ENCODE peak calls at places on chromosome 10, in four cellular contexts. One of them, this sample, is unnamed.

GRCh38 chr10:32149257-32149955 is 93.2 kb upstream of the KIF5B start:
- DNase-seq in CD8-positive, alpha-beta T cell: no peak
- DNase-seq in fibroblast of the aortic adventitia: peak; percentile 99
- DNase-seq in IMR-90: peak; percentile 87
- DNase-seq in this sample: no peak

GRCh38 chr10:24503627-24504320 is 219.9 kb downstream of the ARHGAP21 start:
- DNase-seq in IMR-90: peak; percentile 90
- DNase-seq in CD8-positive, alpha-beta T cell: no peak
- DNase-seq in fibroblast of the aortic adventitia: peak; percentile 56
- DNase-seq in this sample: peak; percentile 65

GRCh38 chr10:121732676-121733445 is 134.6 kb upstream of the FGFR2 start:
- DNase-seq in fibroblast of the aortic adventitia: no peak
- DNase-seq in IMR-90: no peak
- DNase-seq in CD8-positive, alpha-beta T cell: no peak
- DNase-seq in this sample: peak; percentile 40

GRCh38 chr10:132829403-132829802 is 43.5 kb upstream of the NKX6-2 start:
- DNase-seq in CD8-positive, alpha-beta T cell: no peak
- DNase-seq in fibroblast of the aortic adventitia: no peak
- DNase-seq in IMR-90: no peak
- DNase-seq in this sample: peak; percentile 51

GRCh38 chr10:22335204-22335956 is 9.9 kb upstream of the SPAG6 start:
- DNase-seq in CD8-positive, alpha-beta T cell: peak; percentile 77
- DNase-seq in IMR-90: peak; percentile 52
- DNase-seq in fibroblast of the aortic adventitia: peak; percentile 56
- DNase-seq in this sample: peak; percentile 55

GRCh38 chr10:74306227-74306982 is 155.4 kb downstream of the ADK start:
- DNase-seq in IMR-90: no peak
- DNase-seq in CD8-positive, alpha-beta T cell: no peak
- DNase-seq in fibroblast of the aortic adventitia: no peak
- DNase-seq in this sample: no peak

GRCh38 chr10:36779238-36779846 is 346.1 kb upstream of the ANKRD30A start:
- DNase-seq in IMR-90: peak; percentile 81
- DNase-seq in CD8-positive, alpha-beta T cell: no peak
- DNase-seq in fibroblast of the aortic adventitia: peak; percentile 92
- DNase-seq in this sample: no peak

GRCh38 chr10:99172130-99172738 is 63.4 kb downstream of the HPSE2 start:
- DNase-seq in IMR-90: peak; percentile 51
- DNase-seq in CD8-positive, alpha-beta T cell: no peak
- DNase-seq in fibroblast of the aortic adventitia: peak; percentile 0
- DNase-seq in this sample: peak; percentile 52

GRCh38 chr10:93573051-93573909 is 6.8 kb downstream of the FFAR4 start:
- DNase-seq in fibroblast of the aortic adventitia: no peak
- DNase-seq in IMR-90: no peak
- DNase-seq in CD8-positive, alpha-beta T cell: no peak
- DNase-seq in this sample: no peak

GRCh38 chr10:132028706-132029105 is 37.0 kb upstream of the JAKMIP3 start:
- DNase-seq in fibroblast of the aortic adventitia: no peak
- DNase-seq in CD8-positive, alpha-beta T cell: no peak
- DNase-seq in IMR-90: no peak
- DNase-seq in this sample: no peak

GRCh38 chr10:25639646-25640045 is 294.4 kb upstream of the MYO3A start:
- DNase-seq in CD8-positive, alpha-beta T cell: no peak
- DNase-seq in IMR-90: no peak
- DNase-seq in fibroblast of the aortic adventitia: no peak
- DNase-seq in this sample: no peak
- TF ChIP-seq CTCF in CD8-positive, alpha-beta T cell: no peak
- TF ChIP-seq CTCF in IMR-90: no peak
- TF ChIP-seq CTCF in fibroblast of the aortic adventitia: no peak
- TF ChIP-seq CTCF in this sample: no peak

GRCh38 chr10:118827466-118828155 is 72.8 kb upstream of the CACUL1 start:
- DNase-seq in IMR-90: no peak
- DNase-seq in fibroblast of the aortic adventitia: no peak
- DNase-seq in CD8-positive, alpha-beta T cell: no peak
- DNase-seq in this sample: no peak
- TF ChIP-seq CTCF in IMR-90: no peak
- TF ChIP-seq CTCF in fibroblast of the aortic adventitia: no peak
- TF ChIP-seq CTCF in CD8-positive, alpha-beta T cell: no peak
- TF ChIP-seq CTCF in this sample: peak; percentile 41

DNA sequence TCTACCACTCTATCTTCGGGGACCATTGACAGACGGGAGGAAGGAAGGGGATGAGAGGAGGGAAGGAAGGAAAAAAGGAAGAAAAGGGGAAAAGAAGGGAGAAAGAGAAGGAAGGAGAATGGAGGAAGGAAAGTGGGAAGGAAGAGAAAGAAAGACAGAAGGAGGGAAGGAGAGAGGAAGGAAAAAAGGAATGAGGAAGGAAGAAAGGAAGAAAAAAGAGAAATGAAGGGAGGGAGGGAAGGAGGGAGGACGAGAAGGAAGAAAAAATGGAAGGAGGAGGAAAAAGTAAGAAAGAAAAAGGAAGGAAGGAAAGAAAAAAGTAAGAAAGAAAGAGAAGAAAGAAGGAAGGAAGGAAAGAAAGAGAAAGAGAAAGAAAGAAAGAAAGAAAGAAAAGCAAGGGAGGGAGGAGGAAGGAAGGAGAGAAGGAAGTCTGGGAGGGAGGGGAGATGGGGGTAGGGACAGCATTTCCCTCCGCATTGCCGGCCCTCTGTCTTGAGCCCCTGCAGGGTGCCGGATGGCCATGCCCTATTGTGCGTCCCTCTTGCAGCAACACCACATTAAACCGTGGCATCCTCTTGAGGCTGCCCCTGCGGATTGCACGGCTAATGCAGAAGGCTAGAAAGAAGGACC is 128.8 kb downstream of the ADARB2 start:
- DNase-seq in IMR-90: no peak
- DNase-seq in CD8-positive, alpha-beta T cell: no peak
- DNase-seq in fibroblast of the aortic adventitia: no peak
- DNase-seq in this sample: no peak
- TF ChIP-seq CTCF in IMR-90: no peak
- TF ChIP-seq CTCF in CD8-positive, alpha-beta T cell: no peak
- TF ChIP-seq CTCF in fibroblast of the aortic adventitia: no peak
- TF ChIP-seq CTCF in this sample: no peak

GRCh38 chr10:115022754-115023153 is 70.4 kb upstream of the ATRNL1 start:
- DNase-seq in fibroblast of the aortic adventitia: no peak
- DNase-seq in IMR-90: no peak
- DNase-seq in CD8-positive, alpha-beta T cell: no peak
- DNase-seq in this sample: no peak

GRCh38 chr10:115029452-115030375 is 63.5 kb upstream of the ATRNL1 start:
- DNase-seq in fibroblast of the aortic adventitia: no peak
- DNase-seq in CD8-positive, alpha-beta T cell: no peak
- DNase-seq in IMR-90: no peak
- DNase-seq in this sample: no peak

GRCh38 chr10:115030483-115031200 is 62.5 kb upstream of the ATRNL1 start:
- DNase-seq in fibroblast of the aortic adventitia: peak; percentile 14
- DNase-seq in IMR-90: no peak
- DNase-seq in CD8-positive, alpha-beta T cell: no peak
- DNase-seq in this sample: no peak

GRCh38 chr10:115028419-115028818 is 64.7 kb upstream of the ATRNL1 start:
- DNase-seq in IMR-90: no peak
- DNase-seq in fibroblast of the aortic adventitia: no peak
- DNase-seq in CD8-positive, alpha-beta T cell: no peak
- DNase-seq in this sample: no peak

GRCh38 chr10:115026041-115026779 is 67.0 kb upstream of the ATRNL1 start:
- DNase-seq in IMR-90: no peak
- DNase-seq in CD8-positive, alpha-beta T cell: no peak
- DNase-seq in fibroblast of the aortic adventitia: no peak
- DNase-seq in this sample: no peak
- TF ChIP-seq CTCF in IMR-90: no peak
- TF ChIP-seq CTCF in CD8-positive, alpha-beta T cell: no peak
- TF ChIP-seq CTCF in fibroblast of the aortic adventitia: no peak
- TF ChIP-seq CTCF in this sample: no peak